ENCODE peak calls at places on chromosomes 12 and 14, in nine cellular contexts. I is AG09319; U is Kasumi-1; C is NCI-H1417 treated with DMSO at 0.1 percent for 48 hours; E is stimulated activated CD4-positive, alpha-beta T cell treated with anti-CD3 and anti-CD28 coated beads, Interleukin-1b, Interleukin-23, amount 100 ng/mL, for 1 hour; W is GM03348; Y is activated naive CD8-positive, alpha-beta T cell treated with anti-CD3 and anti-CD28 coated beads for 36 hours; K is RPMI8226; F is activated CD4-positive, CD25-positive, alpha-beta regulatory T cell treated with anti-CD3 and anti-CD28 coated beads, Interleukin-2, amount 50 U/mL, for 72 hours. G is an unnamed sample.

GRCh38 chr14:55938249-55938791 is 179.9 kb upstream of the PELI2 start:
- DNase-seq in K (peak), W (peak), F (no peak), I (peak), E (no peak), Y (no peak), U (no peak), C (no peak), G (no peak)

GRCh38 chr12:106152334-106152733 is 13.6 kb upstream of the NUAK1 start:
- DNase-seq in K (no peak), U (no peak), W (no peak), Y (no peak), I (no peak), F (no peak), E (no peak), C (no peak), G (no peak)

GRCh38 chr12:79452906-79453305 is 237.9 kb downstream of the PAWR start:
- DNase-seq in U (no peak), F (no peak), C (no peak), Y (no peak), K (peak), W (no peak), I (no peak), E (no peak), G (no peak)

GRCh38 chr12:80056845-80057244 is 42.5 kb upstream of the OTOGL start:
- DNase-seq in W (no peak), E (no peak), I (no peak), Y (no peak), K (no peak), F (no peak), U (peak), C (no peak), G (no peak)

GRCh38 chr14:62143235-62143634 is 381.0 kb downstream of the SNAPC1 start:
- DNase-seq in E (no peak), F (no peak), C (no peak), I (no peak), Y (no peak), W (peak), K (no peak), U (no peak), G (no peak)

GRCh38 chr14:55540847-55541773 is 38.9 kb upstream of the KTN1 start:
- DNase-seq in W (peak), E (no peak), Y (no peak), F (no peak), I (no peak), C (no peak), K (no peak), U (no peak), G (no peak)

GRCh38 chr12:57726151-57726883 is 12.2 kb downstream of the AGAP2 start:
- DNase-seq in E (no peak), Y (peak), C (peak), W (peak), I (peak), U (no peak), F (no peak), K (no peak), G (peak)

GRCh38 chr12:112198120-112198733 is 72.9 kb downstream of the TRAFD1 start:
- DNase-seq in W (peak), C (no peak), E (peak), K (peak), Y (peak), U (peak), I (peak), F (no peak), G (no peak)

GRCh38 chr12:77940011-77940423 is 109.3 kb downstream of the NAV3 start:
- DNase-seq in C (no peak), I (peak), K (no peak), U (no peak), W (peak), E (no peak), Y (no peak), F (no peak), G (no peak)

GRCh38 chr14:61940669-61941420 is 178.6 kb downstream of the SNAPC1 start:
- DNase-seq in K (no peak), E (no peak), I (no peak), F (no peak), W (no peak), Y (no peak), C (no peak), U (no peak), G (no peak)